ENCODE peak calls at places on chromosome 3, in nine cellular contexts. R, W, H, U, V, T, X, I and L are unnamed samples.

GRCh38 chr3:182738583-182739514 is 54.5 kb upstream of the ATP11B start:
- DNase-seq in R (no peak), W (no peak), H (no peak), U (no peak), V (no peak), T (no peak), X (no peak), I (no peak), L (no peak)

GRCh38 chr3:197793246-197793645 is 2.2 kb downstream of the LRCH3 start:
- DNase-seq in R (no peak), W (no peak), H (no peak), U (no peak), V (no peak), T (no peak), X (no peak), I (peak), L (no peak)

GRCh38 chr3:154584041-154584440 is 154.1 kb upstream of the GPR149 start:
- DNase-seq in R (no peak), W (no peak), H (no peak), U (no peak), V (no peak), T (no peak), X (no peak), I (no peak), L (no peak)

GRCh38 chr3:184776916-184777315 is 35.0 kb upstream of the VPS8 start:
- DNase-seq in R (no peak), W (no peak), H (no peak), U (no peak), V (no peak), T (peak), X (no peak), I (no peak), L (no peak)

GRCh38 chr3:135490219-135490618 is 475.3 kb upstream of the PPP2R3A start:
- DNase-seq in R (no peak), W (no peak), H (no peak), U (no peak), V (no peak), T (no peak), X (no peak), I (no peak), L (no peak)

GRCh38 chr3:60365360-60365759 is 885.9 kb downstream of the FHIT start:
- DNase-seq in R (no peak), W (no peak), H (no peak), U (no peak), V (no peak), T (no peak), X (no peak), I (peak), L (no peak)

GRCh38 chr3:19573644-19574043 is 360.4 kb downstream of the EFHB start:
- DNase-seq in R (no peak), W (no peak), H (no peak), U (no peak), V (no peak), T (no peak), X (no peak), I (no peak), L (no peak)

GRCh38 chr3:129569856-129570255 is 26.9 kb downstream of the H1-8 start:
- DNase-seq in R (no peak), W (no peak), H (no peak), U (no peak), V (no peak), T (no peak), X (no peak), I (no peak), L (no peak)

GRCh38 chr3:49295489-49296058 is 18.5 kb upstream of the C3orf62 start:
- DNase-seq in R (peak), W (no peak), H (peak), U (no peak), V (no peak), T (no peak), X (no peak), I (peak), L (no peak)

GRCh38 chr3:11553436-11554235 is 90.1 kb downstream of the VGLL4 start:
- DNase-seq in R (no peak), W (peak), H (no peak), U (peak), V (no peak), T (peak), X (peak), I (peak), L (peak)

GRCh38 chr3:9916734-9917680 is at the start of gene IL17RC:
- DNase-seq in R (peak), W (peak), H (no peak), U (peak), V (peak), T (peak), X (peak), I (peak), L (peak)

GRCh38 chr3:127263586-127264231 is 24.1 kb downstream of the PRR20G start:
- DNase-seq in R (no peak), W (no peak), H (no peak), U (no peak), V (no peak), T (no peak), X (no peak), I (no peak), L (no peak)